ENCODE peak calls at places on chromosome 20, in ten cellular contexts. One of them, this sample, is unnamed.

GRCh38 chr20:38298768-38299288 is 5.1 kb upstream of the BPI start:
- DNase-seq in HepG2: no peak
- DNase-seq in psoas muscle: peak; percentile 86
- DNase-seq in stomach: peak; percentile 48
- DNase-seq in spleen: peak; percentile 81
- DNase-seq in small intestine: no peak
- DNase-seq in neuronal stem cell: no peak
- DNase-seq in cardiac muscle cell: peak; percentile 96
- DNase-seq in epithelial cell of esophagus: peak; percentile 72
- DNase-seq in mucosa of descending colon: peak; percentile 29
- DNase-seq in this sample: no peak

GRCh38 chr20:19415786-19416185 is 203.3 kb downstream of the SLC24A3 start:
- DNase-seq in cardiac muscle cell: no peak
- DNase-seq in epithelial cell of esophagus: no peak
- DNase-seq in spleen: no peak
- DNase-seq in psoas muscle: no peak
- DNase-seq in neuronal stem cell: no peak
- DNase-seq in HepG2: no peak
- DNase-seq in mucosa of descending colon: no peak
- DNase-seq in small intestine: no peak
- DNase-seq in stomach: no peak
- DNase-seq in this sample: no peak

GRCh38 chr20:14992071-14992654 is 654.8 kb upstream of the FLRT3 start:
- DNase-seq in small intestine: no peak
- DNase-seq in neuronal stem cell: no peak
- DNase-seq in HepG2: peak; percentile 80
- DNase-seq in cardiac muscle cell: peak; percentile 6
- DNase-seq in spleen: no peak
- DNase-seq in mucosa of descending colon: no peak
- DNase-seq in stomach: no peak
- DNase-seq in epithelial cell of esophagus: peak; percentile 87
- DNase-seq in psoas muscle: no peak
- DNase-seq in this sample: no peak

GRCh38 chr20:51888186-51888790 is 86.0 kb upstream of the SALL4 start:
- DNase-seq in psoas muscle: no peak
- DNase-seq in spleen: no peak
- DNase-seq in mucosa of descending colon: no peak
- DNase-seq in small intestine: no peak
- DNase-seq in neuronal stem cell: peak; percentile 70
- DNase-seq in stomach: no peak
- DNase-seq in HepG2: no peak
- DNase-seq in cardiac muscle cell: no peak
- DNase-seq in epithelial cell of esophagus: no peak
- DNase-seq in this sample: peak; percentile 48

GRCh38 chr20:34401741-34402455 is 38.8 kb downstream of the ITCH start:
- DNase-seq in neuronal stem cell: no peak
- DNase-seq in HepG2: peak; percentile 44
- DNase-seq in mucosa of descending colon: no peak
- DNase-seq in psoas muscle: no peak
- DNase-seq in small intestine: no peak
- DNase-seq in stomach: no peak
- DNase-seq in epithelial cell of esophagus: no peak
- DNase-seq in cardiac muscle cell: no peak
- DNase-seq in spleen: no peak
- DNase-seq in this sample: no peak

GRCh38 chr20:21796059-21796458 is 90.6 kb downstream of the PAX1 start:
- DNase-seq in stomach: no peak
- DNase-seq in spleen: no peak
- DNase-seq in neuronal stem cell: no peak
- DNase-seq in cardiac muscle cell: no peak
- DNase-seq in HepG2: peak; percentile 32
- DNase-seq in epithelial cell of esophagus: no peak
- DNase-seq in small intestine: peak; percentile 2
- DNase-seq in mucosa of descending colon: no peak
- DNase-seq in psoas muscle: no peak
- DNase-seq in this sample: peak; percentile 73

GRCh38 chr20:10619427-10619826 is 54.4 kb downstream of the JAG1 start:
- DNase-seq in HepG2: no peak
- DNase-seq in mucosa of descending colon: no peak
- DNase-seq in cardiac muscle cell: peak; percentile 85
- DNase-seq in small intestine: no peak
- DNase-seq in epithelial cell of esophagus: peak; percentile 93
- DNase-seq in psoas muscle: no peak
- DNase-seq in neuronal stem cell: no peak
- DNase-seq in spleen: no peak
- DNase-seq in stomach: no peak
- DNase-seq in this sample: no peak

GRCh38 chr20:57445298-57445697 is 54.1 kb downstream of the RBM38 start:
- DNase-seq in small intestine: no peak
- DNase-seq in stomach: no peak
- DNase-seq in cardiac muscle cell: peak; percentile 79
- DNase-seq in neuronal stem cell: no peak
- DNase-seq in epithelial cell of esophagus: no peak
- DNase-seq in HepG2: no peak
- DNase-seq in mucosa of descending colon: no peak
- DNase-seq in spleen: no peak
- DNase-seq in psoas muscle: peak; percentile 73
- DNase-seq in this sample: no peak

GRCh38 chr20:4813839-4814695 is 92.4 kb downstream of the PRND start:
- DNase-seq in spleen: peak; percentile 88
- DNase-seq in cardiac muscle cell: no peak
- DNase-seq in psoas muscle: no peak
- DNase-seq in epithelial cell of esophagus: no peak
- DNase-seq in HepG2: no peak
- DNase-seq in small intestine: peak; percentile 53
- DNase-seq in mucosa of descending colon: peak; percentile 46
- DNase-seq in neuronal stem cell: no peak
- DNase-seq in stomach: no peak
- DNase-seq in this sample: peak; percentile 32

GRCh38 chr20:58102252-58102651 is 126.2 kb downstream of the ANKRD60 start:
- DNase-seq in stomach: no peak
- DNase-seq in mucosa of descending colon: no peak
- DNase-seq in epithelial cell of esophagus: peak; percentile 42
- DNase-seq in neuronal stem cell: no peak
- DNase-seq in small intestine: no peak
- DNase-seq in spleen: no peak
- DNase-seq in HepG2: no peak
- DNase-seq in psoas muscle: no peak
- DNase-seq in cardiac muscle cell: peak; percentile 11
- DNase-seq in this sample: no peak

GRCh38 chr20:35006009-35006408 is 50.3 kb downstream of the MYH7B start:
- DNase-seq in spleen: peak; percentile 40
- DNase-seq in HepG2: no peak
- DNase-seq in epithelial cell of esophagus: no peak
- DNase-seq in mucosa of descending colon: no peak
- DNase-seq in psoas muscle: peak; percentile 4
- DNase-seq in neuronal stem cell: no peak
- DNase-seq in small intestine: no peak
- DNase-seq in stomach: no peak
- DNase-seq in cardiac muscle cell: no peak
- DNase-seq in this sample: peak; percentile 25

GRCh38 chr20:35270021-35270902 is 7.7 kb downstream of the MMP24OS start:
- DNase-seq in neuronal stem cell: no peak
- DNase-seq in small intestine: no peak
- DNase-seq in psoas muscle: no peak
- DNase-seq in epithelial cell of esophagus: no peak
- DNase-seq in spleen: no peak
- DNase-seq in HepG2: no peak
- DNase-seq in stomach: no peak
- DNase-seq in cardiac muscle cell: no peak
- DNase-seq in mucosa of descending colon: no peak
- DNase-seq in this sample: no peak

GRCh38 chr20:20225325-20225724 is 142.6 kb upstream of the INSM1 start:
- DNase-seq in psoas muscle: no peak
- DNase-seq in epithelial cell of esophagus: no peak
- DNase-seq in neuronal stem cell: no peak
- DNase-seq in stomach: no peak
- DNase-seq in spleen: no peak
- DNase-seq in small intestine: no peak
- DNase-seq in mucosa of descending colon: no peak
- DNase-seq in HepG2: no peak
- DNase-seq in cardiac muscle cell: no peak
- DNase-seq in this sample: peak; percentile 57

GRCh38 chr20:58980711-58981563 is at the start of gene NELFCD:
- DNase-seq in HepG2: peak; percentile 90
- DNase-seq in cardiac muscle cell: peak; percentile 89
- DNase-seq in epithelial cell of esophagus: peak; percentile 79
- DNase-seq in small intestine: peak; percentile 86
- DNase-seq in neuronal stem cell: peak; percentile 86
- DNase-seq in mucosa of descending colon: peak; percentile 92
- DNase-seq in psoas muscle: peak; percentile 87
- DNase-seq in stomach: peak; percentile 92
- DNase-seq in spleen: peak; percentile 97
- DNase-seq in this sample: peak; percentile 96

GRCh38 chr20:49112596-49113274 is 66.6 kb downstream of the CSE1L start:
- DNase-seq in mucosa of descending colon: no peak
- DNase-seq in psoas muscle: no peak
- DNase-seq in small intestine: no peak
- DNase-seq in stomach: no peak
- DNase-seq in neuronal stem cell: no peak
- DNase-seq in spleen: no peak
- DNase-seq in HepG2: no peak
- DNase-seq in cardiac muscle cell: no peak
- DNase-seq in epithelial cell of esophagus: no peak
- DNase-seq in this sample: no peak

GRCh38 chr20:17803765-17804164 is 104.0 kb downstream of the BANF2 start:
- DNase-seq in epithelial cell of esophagus: no peak
- DNase-seq in cardiac muscle cell: no peak
- DNase-seq in neuronal stem cell: no peak
- DNase-seq in spleen: no peak
- DNase-seq in psoas muscle: peak; percentile 39
- DNase-seq in small intestine: no peak
- DNase-seq in mucosa of descending colon: no peak
- DNase-seq in stomach: no peak
- DNase-seq in HepG2: peak; percentile 34
- DNase-seq in this sample: no peak

GRCh38 chr20:57439432-57439831 is 48.2 kb downstream of the RBM38 start:
- DNase-seq in stomach: peak; percentile 94
- DNase-seq in epithelial cell of esophagus: no peak
- DNase-seq in neuronal stem cell: no peak
- DNase-seq in spleen: peak; percentile 78
- DNase-seq in psoas muscle: peak; percentile 60
- DNase-seq in small intestine: no peak
- DNase-seq in cardiac muscle cell: no peak
- DNase-seq in mucosa of descending colon: peak; percentile 68
- DNase-seq in HepG2: no peak
- DNase-seq in this sample: no peak

GRCh38 chr20:43911066-43911465 is 3.6 kb upstream of the TOX2 start:
- DNase-seq in mucosa of descending colon: no peak
- DNase-seq in spleen: no peak
- DNase-seq in neuronal stem cell: no peak
- DNase-seq in stomach: no peak
- DNase-seq in epithelial cell of esophagus: peak; percentile 75
- DNase-seq in HepG2: no peak
- DNase-seq in cardiac muscle cell: peak; percentile 78
- DNase-seq in psoas muscle: no peak
- DNase-seq in small intestine: no peak
- DNase-seq in this sample: peak; percentile 63
- H3K4me3 ChIP-seq in mucosa of descending colon: no peak overlapping the region
- H3K4me3 ChIP-seq in spleen: no peak overlapping the region
- H3K4me3 ChIP-seq in neuronal stem cell: no peak overlapping the region
- H3K4me3 ChIP-seq in stomach: no peak overlapping the region
- H3K4me3 ChIP-seq in epithelial cell of esophagus: no peak overlapping the region
- H3K4me3 ChIP-seq in HepG2: no peak overlapping the region
- H3K4me3 ChIP-seq in cardiac muscle cell: no peak overlapping the region
- H3K4me3 ChIP-seq in psoas muscle: no peak overlapping the region
- H3K4me3 ChIP-seq in small intestine: no peak overlapping the region
- H3K4me3 ChIP-seq in this sample: no peak overlapping the region

DNA sequence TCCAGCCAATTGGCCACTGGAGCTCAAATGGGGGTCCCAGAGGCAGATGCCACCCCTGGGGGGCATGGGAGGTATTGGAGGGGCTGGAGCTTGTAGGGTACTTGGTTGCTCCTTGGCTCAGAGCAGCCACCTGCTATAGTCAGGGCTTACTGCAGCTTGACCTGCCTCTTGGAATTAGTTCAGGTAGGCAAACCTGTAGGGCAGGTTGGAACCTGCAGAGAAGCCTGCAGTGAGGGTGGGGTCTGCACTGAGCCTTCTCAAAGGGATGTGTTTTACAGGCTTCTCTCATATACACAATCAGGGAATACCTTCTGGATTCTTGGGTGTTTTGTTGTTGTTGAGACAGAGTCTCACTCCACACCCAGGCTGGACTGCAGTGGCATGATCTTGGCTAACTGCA is 94.2 kb upstream of the MYL9 start:
- DNase-seq in stomach: no peak
- DNase-seq in HepG2: no peak
- DNase-seq in epithelial cell of esophagus: peak; percentile 88
- DNase-seq in small intestine: no peak
- DNase-seq in mucosa of descending colon: no peak
- DNase-seq in cardiac muscle cell: no peak
- DNase-seq in spleen: no peak
- DNase-seq in neuronal stem cell: no peak
- DNase-seq in psoas muscle: no peak
- DNase-seq in this sample: no peak
- H3K4me3 ChIP-seq in stomach: no peak overlapping the region
- H3K4me3 ChIP-seq in HepG2: no peak overlapping the region
- H3K4me3 ChIP-seq in epithelial cell of esophagus: no peak overlapping the region
- H3K4me3 ChIP-seq in small intestine: no peak overlapping the region
- H3K4me3 ChIP-seq in mucosa of descending colon: no peak overlapping the region
- H3K4me3 ChIP-seq in cardiac muscle cell: no peak overlapping the region
- H3K4me3 ChIP-seq in spleen: no peak overlapping the region
- H3K4me3 ChIP-seq in neuronal stem cell: no peak overlapping the region
- H3K4me3 ChIP-seq in psoas muscle: no peak overlapping the region
- H3K4me3 ChIP-seq in this sample: no peak overlapping the region

GRCh38 chr20:64164123-64164836 is at the start of gene MYT1:
- DNase-seq in epithelial cell of esophagus: no peak
- DNase-seq in mucosa of descending colon: no peak
- DNase-seq in neuronal stem cell: no peak
- DNase-seq in stomach: no peak
- DNase-seq in spleen: no peak
- DNase-seq in cardiac muscle cell: no peak
- DNase-seq in small intestine: no peak
- DNase-seq in HepG2: no peak
- DNase-seq in psoas muscle: no peak
- DNase-seq in this sample: no peak
- H3K4me3 ChIP-seq in epithelial cell of esophagus: no peak within 1 kb of the TSS
- H3K4me3 ChIP-seq in mucosa of descending colon: no peak within 1 kb of the TSS
- H3K4me3 ChIP-seq in neuronal stem cell: no peak within 1 kb of the TSS
- H3K4me3 ChIP-seq in stomach: no peak within 1 kb of the TSS
- H3K4me3 ChIP-seq in spleen: no peak within 1 kb of the TSS
- H3K4me3 ChIP-seq in cardiac muscle cell: no peak within 1 kb of the TSS
- H3K4me3 ChIP-seq in small intestine: no peak within 1 kb of the TSS
- H3K4me3 ChIP-seq in HepG2: no peak within 1 kb of the TSS
- H3K4me3 ChIP-seq in psoas muscle: no peak within 1 kb of the TSS
- H3K4me3 ChIP-seq in this sample: no peak within 1 kb of the TSS

GRCh38 chr20:54658525-54658924 is 183.1 kb downstream of the DOK5 start:
- DNase-seq in neuronal stem cell: no peak
- DNase-seq in mucosa of descending colon: no peak
- DNase-seq in psoas muscle: no peak
- DNase-seq in HepG2: no peak
- DNase-seq in cardiac muscle cell: no peak
- DNase-seq in small intestine: no peak
- DNase-seq in stomach: no peak
- DNase-seq in epithelial cell of esophagus: no peak
- DNase-seq in spleen: no peak
- DNase-seq in this sample: no peak
- H3K4me3 ChIP-seq in neuronal stem cell: no peak overlapping the region
- H3K4me3 ChIP-seq in mucosa of descending colon: no peak overlapping the region
- H3K4me3 ChIP-seq in psoas muscle: no peak overlapping the region
- H3K4me3 ChIP-seq in HepG2: no peak overlapping the region
- H3K4me3 ChIP-seq in cardiac muscle cell: no peak overlapping the region
- H3K4me3 ChIP-seq in small intestine: no peak overlapping the region
- H3K4me3 ChIP-seq in stomach: no peak overlapping the region
- H3K4me3 ChIP-seq in epithelial cell of esophagus: no peak overlapping the region
- H3K4me3 ChIP-seq in spleen: no peak overlapping the region
- H3K4me3 ChIP-seq in this sample: no peak overlapping the region

This sample was measured in endodermal cell.